ENCODE peak calls at places on chromosomes 16 and 17, in five cellular contexts. L is H9, P is spleen, G is IMR-90, C is ovary. E is an unnamed sample.

GRCh38 chr17:21163101-21163500 is 36.3 kb downstream of the DHRS7B start:
- DNase-seq in P (no peak), G (no peak), L (no peak), C (no peak), E (no peak)

GRCh38 chr17:42686520-42687137 is 4.3 kb downstream of the CNTNAP1 start:
- DNase-seq in L (peak; percentile 59), G (no peak), C (no peak), P (no peak), E (no peak)

GRCh38 chr16:535446-536405 is 8.2 kb downstream of the CAPN15 start:
- DNase-seq in L (no peak), G (peak; percentile 52), P (no peak), C (no peak), E (no peak)

GRCh38 chr17:72039490-72039889 is 81.3 kb upstream of the SOX9 start:
- DNase-seq in L (no peak), G (peak; percentile 4), P (no peak), C (no peak), E (no peak)

GRCh38 chr17:72863511-72864175 is 228.8 kb downstream of the SLC39A11 start:
- DNase-seq in L (no peak), P (no peak), G (no peak), C (no peak), E (no peak)

GRCh38 chr16:28985206-28985605 is 354 bp downstream of the LAT start:
- DNase-seq in P (peak; percentile 80), L (no peak), G (no peak), C (no peak), E (no peak)

GRCh38 chr17:6135216-6135615 is 65.0 kb downstream of the WSCD1 start:
- DNase-seq in G (no peak), C (no peak), P (no peak), L (no peak), E (no peak)

GRCh38 chr16:67388591-67388990 is 4.7 kb downstream of the TPPP3 start:
- DNase-seq in G (no peak), C (no peak), P (peak; percentile 16), L (no peak), E (no peak)

GRCh38 chr16:3023415-3023668 is 400 bp downstream of the HCFC1R1 start:
- DNase-seq in L (no peak), P (no peak), G (peak; percentile 66), C (no peak), E (peak; percentile 90)

GRCh38 chr16:58124601-58124915 is 4.6 kb downstream of the CFAP20 start:
- DNase-seq in C (no peak), P (no peak), L (no peak), G (peak; percentile 76), E (no peak)
- H3K4me1 ChIP-seq in C (peaks cover 28% of the 10 kb centered on the region), P (peaks cover 74% of the 10 kb centered on the region), L (peaks cover 13% of the 10 kb centered on the region), G (peaks cover 25% of the 10 kb centered on the region), E (peaks cover 49% of the 10 kb centered on the region)

DNA sequence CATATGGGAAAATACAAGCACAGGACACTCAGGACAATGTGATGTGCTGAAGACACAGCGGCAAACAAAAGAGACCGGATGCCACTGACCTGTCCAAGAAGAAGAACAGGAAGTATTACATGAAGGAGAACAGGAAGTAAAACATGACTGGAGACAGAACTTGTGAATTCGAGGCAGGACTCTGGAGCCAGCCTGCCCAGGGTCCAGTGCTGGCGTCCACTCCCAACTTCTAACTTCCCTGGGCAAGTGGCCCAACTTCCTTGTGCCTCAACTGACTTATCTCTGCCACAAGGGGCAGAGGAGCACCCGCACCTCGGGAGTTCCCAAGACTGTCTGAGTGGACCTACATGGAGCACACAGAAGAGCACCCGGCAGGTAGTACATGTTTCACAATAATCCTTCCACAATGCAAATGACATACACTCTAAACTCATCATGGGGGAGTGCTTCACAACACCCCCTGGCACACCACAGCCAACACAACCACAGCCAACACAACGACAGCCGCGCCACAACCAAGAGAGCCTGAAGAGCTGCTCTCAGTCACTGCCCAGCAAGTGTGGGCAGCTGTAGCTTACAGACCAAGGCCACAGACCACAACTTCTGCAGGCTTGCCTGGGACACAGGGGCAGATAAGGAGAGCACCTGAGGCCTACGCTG is 36.6 kb downstream of the ANKRD11 start:
- DNase-seq in G (no peak), C (no peak), L (no peak), P (no peak), E (no peak)
- H3K4me1 ChIP-seq in G (peaks cover 25% of the 10 kb centered on the region), C (peaks cover 20% of the 10 kb centered on the region), L (no peaks in the 10 kb centered on the region), P (peaks cover 51% of the 10 kb centered on the region), E (peaks cover 66% of the 10 kb centered on the region)

GRCh38 chr16:69330286-69331109 is at the start of gene PDF:
- DNase-seq in P (peak; percentile 98), C (peak; percentile 93), L (peak; percentile 96), G (peak; percentile 90), E (peak; percentile 96)

GRCh38 chr16:69328854-69329316 is 1.5 kb downstream of the PDF start:
- DNase-seq in L (no peak), P (peak; percentile 67), G (peak; percentile 62), C (no peak), E (peak; percentile 45)

GRCh38 chr16:69326172-69326873 is 4.1 kb downstream of the PDF start:
- DNase-seq in G (no peak), P (no peak), C (no peak), L (no peak), E (peak; percentile 17)

GRCh38 chr16:69327585-69328310 is 2.6 kb downstream of the PDF start:
- DNase-seq in G (no peak), L (no peak), P (peak; percentile 29), C (no peak), E (peak; percentile 20)

GRCh38 chr16:69329369-69330285 is 761 bp downstream of the PDF start:
- DNase-seq in P (peak; percentile 89), L (no peak), G (no peak), C (peak; percentile 42), E (peak; percentile 61)
- H3K4me1 ChIP-seq in P (peaks cover 52% of the 10 kb centered on the region), L (no peaks in the 10 kb centered on the region), G (peaks cover 12% of the 10 kb centered on the region), C (peaks cover 3% of the 10 kb centered on the region), E (peaks cover 13% of the 10 kb centered on the region)

GRCh38 chr16:11697319-11697718 is 29.1 kb downstream of the SNN start:
- DNase-seq in C (no peak), P (no peak), G (no peak), L (no peak), E (no peak)
- H3K4me1 ChIP-seq in C (no peaks in the 10 kb centered on the region), P (peaks cover 7% of the 10 kb centered on the region), G (peaks cover 4% of the 10 kb centered on the region), L (no peaks in the 10 kb centered on the region), E (no peaks in the 10 kb centered on the region)

GRCh38 chr17:65099475-65099874 is 37.7 kb upstream of the RGS9 start:
- DNase-seq in P (no peak), G (no peak), C (no peak), L (no peak), E (no peak)
- H3K4me1 ChIP-seq in P (peaks cover 20% of the 10 kb centered on the region), G (peaks cover 7% of the 10 kb centered on the region), C (peaks cover under 1% of the 10 kb centered on the region), L (no peaks in the 10 kb centered on the region), E (peaks cover 17% of the 10 kb centered on the region)

DNA sequence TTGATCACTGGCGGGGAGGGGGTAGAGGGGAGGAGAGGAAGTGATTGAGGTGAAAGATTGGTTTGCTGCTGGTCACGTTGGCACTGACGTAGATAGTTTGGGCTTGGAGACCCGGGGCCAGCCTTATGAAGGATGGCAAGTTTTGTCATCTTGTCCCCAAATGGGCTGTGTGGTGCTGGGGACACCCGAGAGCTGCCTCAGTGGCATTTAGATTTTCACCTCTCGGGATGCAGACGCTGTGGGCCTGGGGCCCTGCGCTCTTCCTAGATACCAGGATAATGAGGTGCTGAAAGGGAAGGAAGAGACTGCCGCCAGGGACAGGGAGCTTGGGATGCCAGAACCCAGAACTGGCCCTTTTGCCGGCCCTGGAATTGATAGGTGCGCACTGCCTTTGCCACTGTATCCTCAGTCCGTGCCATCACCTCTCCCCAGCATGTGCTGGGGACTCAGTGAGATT is 1.4 kb upstream of the SOCS3 start:
- DNase-seq in G (no peak), C (no peak), P (no peak), L (no peak), E (no peak)
- H3K4me1 ChIP-seq in G (peaks cover 11% of the 10 kb centered on the region), C (peaks cover 29% of the 10 kb centered on the region), P (peaks cover 51% of the 10 kb centered on the region), L (peaks cover 21% of the 10 kb centered on the region), E (peaks cover 21% of the 10 kb centered on the region)

DNA sequence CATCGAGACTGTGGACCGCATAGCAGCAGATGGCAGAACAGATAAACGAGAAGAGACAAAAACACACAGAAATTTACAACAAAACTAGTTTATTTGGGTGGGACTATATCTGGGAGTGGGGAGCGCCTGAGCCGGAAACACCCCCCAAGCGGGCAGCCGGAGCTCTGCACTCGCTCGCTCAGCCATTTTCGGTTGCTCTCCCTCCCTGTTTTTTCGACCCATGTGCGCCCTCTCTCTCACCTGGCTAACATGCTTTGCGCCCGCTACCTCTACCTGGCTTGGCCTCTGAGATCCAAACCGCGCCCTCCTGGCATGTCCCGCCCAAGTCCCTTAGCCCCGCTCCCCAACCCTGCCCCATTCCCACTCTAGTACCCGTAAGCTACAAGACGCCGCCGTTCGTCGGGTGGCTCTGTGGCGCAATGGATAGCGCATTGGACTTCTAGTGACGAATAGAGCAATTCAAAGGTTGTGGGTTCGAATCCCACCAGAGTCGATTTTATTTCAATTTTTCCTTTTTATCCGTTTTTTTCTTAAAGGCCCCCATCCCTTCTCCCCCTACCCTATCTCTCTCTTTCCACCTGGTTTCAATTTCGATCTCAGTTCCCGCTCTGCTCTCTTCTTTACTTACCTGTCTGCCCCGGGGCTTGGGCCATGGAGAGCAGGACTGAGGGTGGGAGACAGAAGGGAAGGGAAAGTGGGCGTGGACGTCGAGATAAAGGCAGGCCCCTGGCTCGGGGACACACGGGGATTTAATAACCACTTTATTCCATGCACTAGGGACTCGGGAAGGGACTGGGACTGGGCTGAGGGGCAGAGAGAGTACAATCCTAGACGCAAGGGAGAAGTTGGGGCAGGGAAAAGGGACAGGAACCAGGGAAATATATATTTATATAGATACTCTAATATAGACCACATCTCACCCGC is 2.5 kb upstream of the ALOXE3 start:
- DNase-seq in L (peak; percentile 97), G (peak; percentile 69), C (peak; percentile 74), P (peak; percentile 86), E (peak; percentile 94)
- H3K4me1 ChIP-seq in L (no peaks in the 10 kb centered on the region), G (peaks cover 14% of the 10 kb centered on the region), C (peaks cover 20% of the 10 kb centered on the region), P (peaks cover 86% of the 10 kb centered on the region), E (peaks cover 5% of the 10 kb centered on the region)

GRCh38 chr16:85162478-85163277 is 50.4 kb upstream of the CIBAR2 start:
- DNase-seq in P (no peak), L (no peak), G (peak; percentile 91), C (peak; percentile 71), E (no peak)
- H3K4me1 ChIP-seq in P (peaks cover 12% of the 10 kb centered on the region), L (no peaks in the 10 kb centered on the region), G (peaks cover 36% of the 10 kb centered on the region), C (peaks cover 12% of the 10 kb centered on the region), E (no peaks in the 10 kb centered on the region)

DNA sequence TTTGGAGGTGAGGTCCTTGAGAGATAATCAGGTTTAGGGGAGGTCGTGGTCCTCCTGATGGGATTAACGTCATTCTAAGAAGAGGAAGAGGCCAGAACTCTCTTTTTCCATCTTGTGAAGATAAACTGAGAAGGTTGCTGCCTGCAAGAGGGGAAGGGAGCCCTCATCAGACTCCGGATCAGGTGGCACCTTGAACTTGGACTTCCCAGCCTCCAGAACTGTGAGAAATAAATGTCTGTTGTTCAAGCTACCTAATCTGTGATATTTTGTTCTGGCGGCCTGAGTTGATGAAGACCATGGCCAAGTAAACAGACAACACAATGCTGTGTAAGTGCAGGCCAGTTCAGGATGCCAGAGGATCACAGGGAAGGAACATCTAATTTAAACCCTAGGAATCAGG is 10.9 kb upstream of the PRKCB start:
- DNase-seq in P (no peak), L (no peak), C (no peak), G (no peak), E (no peak)
- H3K4me1 ChIP-seq in P (peaks cover 23% of the 10 kb centered on the region), L (no peaks in the 10 kb centered on the region), C (no peaks in the 10 kb centered on the region), G (no peaks in the 10 kb centered on the region), E (no peaks in the 10 kb centered on the region)